ENCODE peak calls at places on chromosomes 12 and 14, in nine cellular contexts. One of them, this sample, is unnamed. For H3K9me3, the result is how much of the 10 kb centered on the place peaks cover.

GRCh38 chr14:77529213-77529612 is 30.6 kb upstream of the ISM2 start:
- DNase-seq in sigmoid colon: no peak
- DNase-seq in Peyer's patch: no peak
- DNase-seq in body of pancreas: no peak
- DNase-seq in adrenal gland: no peak
- DNase-seq in IMR-90: peak
- DNase-seq in prostate gland: no peak
- DNase-seq in A549: no peak
- DNase-seq in tibial nerve: no peak
- DNase-seq in this sample: no peak

GRCh38 chr12:99253068-99253467 is 394.5 kb upstream of the GARIN6 start:
- DNase-seq in body of pancreas: no peak
- DNase-seq in adrenal gland: no peak
- DNase-seq in prostate gland: no peak
- DNase-seq in A549: peak
- DNase-seq in sigmoid colon: no peak
- DNase-seq in tibial nerve: no peak
- DNase-seq in Peyer's patch: no peak
- DNase-seq in IMR-90: no peak
- DNase-seq in this sample: no peak

GRCh38 chr12:16605666-16606116 is 271 bp downstream of the LMO3 start:
- DNase-seq in prostate gland: no peak
- DNase-seq in sigmoid colon: peak
- DNase-seq in A549: no peak
- DNase-seq in tibial nerve: no peak
- DNase-seq in body of pancreas: peak
- DNase-seq in adrenal gland: peak
- DNase-seq in Peyer's patch: no peak
- DNase-seq in IMR-90: peak
- DNase-seq in this sample: peak

GRCh38 chr14:57080691-57081090 is 188.0 kb downstream of the EXOC5 start:
- DNase-seq in sigmoid colon: no peak
- DNase-seq in body of pancreas: no peak
- DNase-seq in tibial nerve: no peak
- DNase-seq in A549: no peak
- DNase-seq in adrenal gland: no peak
- DNase-seq in Peyer's patch: no peak
- DNase-seq in IMR-90: no peak
- DNase-seq in prostate gland: no peak
- DNase-seq in this sample: no peak

GRCh38 chr12:54173066-54173726 is 15.6 kb downstream of the SMUG1 start:
- DNase-seq in tibial nerve: peak
- DNase-seq in adrenal gland: peak
- DNase-seq in sigmoid colon: peak
- DNase-seq in prostate gland: peak
- DNase-seq in Peyer's patch: no peak
- DNase-seq in A549: no peak
- DNase-seq in IMR-90: no peak
- DNase-seq in body of pancreas: peak
- DNase-seq in this sample: no peak

GRCh38 chr14:74976264-74977113 is 21.1 kb upstream of the PGF start:
- DNase-seq in prostate gland: no peak
- DNase-seq in Peyer's patch: no peak
- DNase-seq in A549: no peak
- DNase-seq in body of pancreas: no peak
- DNase-seq in adrenal gland: no peak
- DNase-seq in IMR-90: no peak
- DNase-seq in sigmoid colon: no peak
- DNase-seq in tibial nerve: no peak
- DNase-seq in this sample: no peak

GRCh38 chr14:76956253-76957090 is 72.0 kb downstream of the IRF2BPL start:
- DNase-seq in A549: peak
- DNase-seq in IMR-90: peak
- DNase-seq in adrenal gland: peak
- DNase-seq in Peyer's patch: peak
- DNase-seq in sigmoid colon: peak
- DNase-seq in prostate gland: peak
- DNase-seq in tibial nerve: peak
- DNase-seq in body of pancreas: peak
- DNase-seq in this sample: peak

GRCh38 chr12:54993181-54993835 is 8.7 kb upstream of the TESPA1 start:
- DNase-seq in adrenal gland: peak
- DNase-seq in IMR-90: peak
- DNase-seq in sigmoid colon: no peak
- DNase-seq in body of pancreas: peak
- DNase-seq in tibial nerve: peak
- DNase-seq in Peyer's patch: peak
- DNase-seq in A549: peak
- DNase-seq in prostate gland: peak
- DNase-seq in this sample: no peak

GRCh38 chr14:31419179-31420012 is 954 bp downstream of the HEATR5A start:
- DNase-seq in tibial nerve: no peak
- DNase-seq in IMR-90: peak
- DNase-seq in sigmoid colon: no peak
- DNase-seq in Peyer's patch: no peak
- DNase-seq in prostate gland: no peak
- DNase-seq in adrenal gland: no peak
- DNase-seq in body of pancreas: no peak
- DNase-seq in A549: no peak
- DNase-seq in this sample: no peak

GRCh38 chr14:34461334-34462131 is 507 bp downstream of the SPTSSA start:
- DNase-seq in sigmoid colon: peak
- DNase-seq in tibial nerve: peak
- DNase-seq in IMR-90: peak
- DNase-seq in prostate gland: peak
- DNase-seq in adrenal gland: peak
- DNase-seq in A549: peak
- DNase-seq in Peyer's patch: peak
- DNase-seq in body of pancreas: peak
- DNase-seq in this sample: peak

GRCh38 chr12:108495054-108495453 is 20.0 kb upstream of the FICD start:
- DNase-seq in IMR-90: peak
- DNase-seq in prostate gland: no peak
- DNase-seq in sigmoid colon: no peak
- DNase-seq in tibial nerve: no peak
- DNase-seq in adrenal gland: no peak
- DNase-seq in body of pancreas: no peak
- DNase-seq in A549: peak
- DNase-seq in Peyer's patch: no peak
- DNase-seq in this sample: no peak

GRCh38 chr12:88325076-88325827 is 183.1 kb downstream of the TMTC3 start:
- DNase-seq in IMR-90: peak
- DNase-seq in sigmoid colon: no peak
- DNase-seq in body of pancreas: no peak
- DNase-seq in tibial nerve: no peak
- DNase-seq in Peyer's patch: no peak
- DNase-seq in adrenal gland: no peak
- DNase-seq in A549: peak
- DNase-seq in prostate gland: no peak
- DNase-seq in this sample: no peak

GRCh38 chr12:63862187-63863107 is 17.9 kb downstream of the SRGAP1 start:
- DNase-seq in adrenal gland: peak
- DNase-seq in tibial nerve: no peak
- DNase-seq in Peyer's patch: no peak
- DNase-seq in prostate gland: peak
- DNase-seq in sigmoid colon: no peak
- DNase-seq in A549: peak
- DNase-seq in IMR-90: no peak
- DNase-seq in body of pancreas: peak
- DNase-seq in this sample: no peak

GRCh38 chr14:78345346-78345745 is 175.2 kb downstream of the NRXN3 start:
- DNase-seq in prostate gland: no peak
- DNase-seq in A549: no peak
- DNase-seq in body of pancreas: no peak
- DNase-seq in adrenal gland: no peak
- DNase-seq in IMR-90: no peak
- DNase-seq in Peyer's patch: no peak
- DNase-seq in sigmoid colon: no peak
- DNase-seq in tibial nerve: no peak
- DNase-seq in this sample: no peak

GRCh38 chr12:74499192-74499591 is 38.4 kb upstream of the ATXN7L3B start:
- DNase-seq in IMR-90: no peak
- DNase-seq in prostate gland: no peak
- DNase-seq in tibial nerve: no peak
- DNase-seq in sigmoid colon: no peak
- DNase-seq in Peyer's patch: no peak
- DNase-seq in adrenal gland: no peak
- DNase-seq in A549: no peak
- DNase-seq in body of pancreas: no peak
- DNase-seq in this sample: no peak

GRCh38 chr14:100781952-100782351 is 44.0 kb upstream of the MEG3 start:
- DNase-seq in prostate gland: no peak
- DNase-seq in body of pancreas: no peak
- DNase-seq in IMR-90: no peak
- DNase-seq in adrenal gland: no peak
- DNase-seq in sigmoid colon: peak
- DNase-seq in Peyer's patch: no peak
- DNase-seq in tibial nerve: no peak
- DNase-seq in A549: no peak
- DNase-seq in this sample: no peak

GRCh38 chr12:128852026-128852725 is 1.1 kb upstream of the GLT1D1 start:
- DNase-seq in sigmoid colon: peak
- DNase-seq in body of pancreas: no peak
- DNase-seq in adrenal gland: no peak
- DNase-seq in tibial nerve: no peak
- DNase-seq in prostate gland: no peak
- DNase-seq in A549: no peak
- DNase-seq in Peyer's patch: no peak
- DNase-seq in IMR-90: no peak
- DNase-seq in this sample: no peak
- H3K9me3 ChIP-seq in sigmoid colon: under half
- H3K9me3 ChIP-seq in body of pancreas: under half
- H3K9me3 ChIP-seq in adrenal gland: under half
- H3K9me3 ChIP-seq in tibial nerve: under half
- H3K9me3 ChIP-seq in prostate gland: under half
- H3K9me3 ChIP-seq in A549: under half
- H3K9me3 ChIP-seq in Peyer's patch: under half
- H3K9me3 ChIP-seq in IMR-90: under half
- H3K9me3 ChIP-seq in this sample: under half

DNA sequence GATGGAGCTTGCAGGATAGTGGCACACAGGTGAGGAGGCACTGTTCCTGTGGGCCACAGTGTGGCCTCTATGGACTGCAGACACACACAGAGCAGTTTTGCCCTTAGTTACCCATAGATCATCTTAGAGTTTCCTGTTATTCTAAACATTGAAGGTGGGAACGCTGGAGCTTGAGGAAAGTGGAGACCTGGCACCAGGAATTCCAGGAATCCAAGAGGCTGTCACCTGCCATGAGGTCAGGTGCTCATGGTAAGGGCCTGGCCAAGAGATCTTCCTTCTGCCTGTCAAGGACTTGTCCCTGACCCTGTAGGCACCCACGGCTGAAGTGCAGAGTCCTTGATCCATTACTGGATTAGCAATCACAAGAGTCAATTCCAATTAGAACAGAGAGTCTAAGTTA is 65.2 kb upstream of the ACTN1 start:
- DNase-seq in Peyer's patch: no peak
- DNase-seq in body of pancreas: no peak
- DNase-seq in A549: no peak
- DNase-seq in tibial nerve: no peak
- DNase-seq in prostate gland: no peak
- DNase-seq in adrenal gland: no peak
- DNase-seq in sigmoid colon: no peak
- DNase-seq in IMR-90: no peak
- DNase-seq in this sample: no peak
- TF ChIP-seq POLR2A in Peyer's patch: no peak
- TF ChIP-seq POLR2A in body of pancreas: no peak
- TF ChIP-seq POLR2A in A549: no peak
- TF ChIP-seq POLR2A in tibial nerve: no peak
- TF ChIP-seq POLR2A in prostate gland: no peak
- TF ChIP-seq POLR2A in adrenal gland: no peak
- TF ChIP-seq POLR2A in sigmoid colon: no peak
- TF ChIP-seq POLR2A in IMR-90: no peak
- TF ChIP-seq POLR2A in this sample: no peak

DNA sequence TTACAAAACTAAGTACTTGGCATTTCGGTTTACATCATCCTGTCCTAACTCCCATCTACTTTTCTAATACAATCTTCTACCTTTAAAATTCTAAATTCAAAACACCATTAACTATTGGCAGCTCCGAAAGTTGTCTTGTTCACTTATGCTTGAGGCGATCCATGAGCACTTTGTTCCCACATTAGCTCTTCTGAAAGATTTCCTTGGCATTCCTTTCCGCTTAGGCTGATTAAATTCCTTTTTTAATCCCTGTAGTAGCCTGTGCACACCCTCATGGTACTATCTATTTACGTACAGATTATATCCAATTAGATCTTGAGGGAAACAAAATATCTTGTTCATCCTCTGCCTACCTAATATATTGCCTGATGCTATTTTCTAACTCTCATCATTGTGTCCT is 480.7 kb downstream of the PRKD1 start:
- DNase-seq in Peyer's patch: no peak
- DNase-seq in tibial nerve: no peak
- DNase-seq in prostate gland: no peak
- DNase-seq in body of pancreas: no peak
- DNase-seq in adrenal gland: no peak
- DNase-seq in A549: no peak
- DNase-seq in IMR-90: no peak
- DNase-seq in sigmoid colon: no peak
- DNase-seq in this sample: no peak
- H3K9me3 ChIP-seq in Peyer's patch: under half
- H3K9me3 ChIP-seq in tibial nerve: under half
- H3K9me3 ChIP-seq in prostate gland: under half
- H3K9me3 ChIP-seq in body of pancreas: under half
- H3K9me3 ChIP-seq in adrenal gland: under half
- H3K9me3 ChIP-seq in A549: under half
- H3K9me3 ChIP-seq in IMR-90: under half
- H3K9me3 ChIP-seq in sigmoid colon: under half
- H3K9me3 ChIP-seq in this sample: under half

GRCh38 chr14:23079716-23080115 is 15.2 kb downstream of the ACIN1 start:
- DNase-seq in tibial nerve: no peak
- DNase-seq in IMR-90: peak
- DNase-seq in prostate gland: no peak
- DNase-seq in A549: no peak
- DNase-seq in Peyer's patch: no peak
- DNase-seq in body of pancreas: no peak
- DNase-seq in adrenal gland: no peak
- DNase-seq in sigmoid colon: no peak
- DNase-seq in this sample: no peak

GRCh38 chr14:23077962-23078361 is 17.0 kb downstream of the ACIN1 start:
- DNase-seq in sigmoid colon: no peak
- DNase-seq in prostate gland: no peak
- DNase-seq in Peyer's patch: no peak
- DNase-seq in body of pancreas: no peak
- DNase-seq in IMR-90: no peak
- DNase-seq in A549: no peak
- DNase-seq in tibial nerve: no peak
- DNase-seq in adrenal gland: no peak
- DNase-seq in this sample: no peak

GRCh38 chr14:23076785-23077408 is 18.0 kb downstream of the ACIN1 start:
- DNase-seq in tibial nerve: peak
- DNase-seq in IMR-90: peak
- DNase-seq in sigmoid colon: no peak
- DNase-seq in body of pancreas: no peak
- DNase-seq in adrenal gland: no peak
- DNase-seq in prostate gland: no peak
- DNase-seq in Peyer's patch: no peak
- DNase-seq in A549: peak
- DNase-seq in this sample: no peak

GRCh38 chr14:23080474-23080873 is 14.5 kb downstream of the ACIN1 start:
- DNase-seq in adrenal gland: no peak
- DNase-seq in A549: no peak
- DNase-seq in tibial nerve: no peak
- DNase-seq in sigmoid colon: no peak
- DNase-seq in IMR-90: no peak
- DNase-seq in body of pancreas: no peak
- DNase-seq in prostate gland: no peak
- DNase-seq in Peyer's patch: no peak
- DNase-seq in this sample: no peak

GRCh38 chr14:23078692-23079116 is 16.2 kb downstream of the ACIN1 start:
- DNase-seq in Peyer's patch: no peak
- DNase-seq in IMR-90: peak
- DNase-seq in A549: peak
- DNase-seq in adrenal gland: peak
- DNase-seq in body of pancreas: no peak
- DNase-seq in prostate gland: no peak
- DNase-seq in tibial nerve: peak
- DNase-seq in sigmoid colon: peak
- DNase-seq in this sample: peak
- TF ChIP-seq POLR2A in Peyer's patch: no peak
- TF ChIP-seq POLR2A in IMR-90: peak
- TF ChIP-seq POLR2A in A549: no peak
- TF ChIP-seq POLR2A in adrenal gland: no peak
- TF ChIP-seq POLR2A in body of pancreas: no peak
- TF ChIP-seq POLR2A in prostate gland: no peak
- TF ChIP-seq POLR2A in tibial nerve: no peak
- TF ChIP-seq POLR2A in sigmoid colon: no peak
- TF ChIP-seq POLR2A in this sample: no peak